ENCODE peak calls at places on chromosomes 11 and 22, in nine cellular contexts. S, R, V, E, K, U, O, A and N are unnamed samples.
A peak's percentile ranks its signal among the peaks of the same experiment; 100 is the strongest.

GRCh38 chr11:124605719-124606118 is 5.5 kb upstream of the PANX3 start:
- DNase-seq in V (no peak), S (no peak), R (no peak), U (no peak), K (no peak), A (no peak), E (no peak), O (no peak), N (peak; percentile 51)

GRCh38 chr11:110679323-110679980 is 32.8 kb downstream of the ARHGAP20 start:
- DNase-seq in O (no peak), S (no peak), R (no peak), K (no peak), U (no peak), E (no peak), A (no peak), V (no peak), N (no peak)

GRCh38 chr11:36228689-36229088 is 60.5 kb downstream of the COMMD9 start:
- DNase-seq in V (no peak), S (no peak), E (no peak), O (no peak), U (no peak), A (no peak), K (no peak), R (no peak), N (no peak)

GRCh38 chr22:50081426-50082196 is 3.6 kb downstream of the MLC1 start:
- DNase-seq in V (peak; percentile 65), K (no peak), S (no peak), A (no peak), U (no peak), R (no peak), E (no peak), O (no peak), N (no peak)

GRCh38 chr11:117002639-117003305 is 95.5 kb downstream of the SIK3 start:
- DNase-seq in R (no peak), U (no peak), A (no peak), V (no peak), S (no peak), K (no peak), O (no peak), E (peak; percentile 69), N (no peak)

GRCh38 chr11:64092761-64093136 is 57.0 kb downstream of the FLRT1 start:
- DNase-seq in K (no peak), S (no peak), E (no peak), V (no peak), A (no peak), U (no peak), O (no peak), R (no peak), N (no peak)

GRCh38 chr11:63944987-63945386 is 6.2 kb downstream of the NAA40 start:
- DNase-seq in V (no peak), E (peak; percentile 24), A (no peak), R (no peak), K (no peak), U (no peak), S (peak; percentile 45), O (no peak), N (no peak)

GRCh38 chr22:31134688-31135087 is 5.6 kb downstream of the PLA2G3 start:
- DNase-seq in E (no peak), S (no peak), U (no peak), A (no peak), V (no peak), K (no peak), R (no peak), O (no peak), N (no peak)

GRCh38 chr11:128519353-128519752 is 68.0 kb downstream of the ETS1 start:
- DNase-seq in R (no peak), U (no peak), V (no peak), S (no peak), K (no peak), E (no peak), A (no peak), O (no peak), N (no peak)

GRCh38 chr11:71188886-71189767 is 63.2 kb downstream of the SHANK2 start:
- DNase-seq in A (no peak), V (no peak), R (no peak), S (no peak), E (no peak), U (no peak), K (no peak), O (no peak), N (no peak)

GRCh38 chr11:6505577-6506240 is 8.6 kb downstream of the DNHD1 start:
- DNase-seq in E (no peak), U (no peak), V (no peak), S (peak; percentile 77), A (peak; percentile 47), K (no peak), R (peak; percentile 26), O (no peak), N (no peak)

GRCh38 chr11:134049303-134049702 is 19.6 kb upstream of the JAM3 start:
- DNase-seq in A (no peak), U (no peak), S (no peak), V (no peak), O (no peak), K (peak; percentile 14), R (no peak), E (no peak), N (no peak)

GRCh38 chr11:45102810-45103621 is 43.4 kb upstream of the PRDM11 start:
- DNase-seq in V (peak; percentile 75), S (peak; percentile 84), U (peak; percentile 70), A (peak; percentile 36), R (peak; percentile 22), E (peak; percentile 43), K (peak; percentile 54), O (peak; percentile 43), N (no peak)

GRCh38 chr11:10540546-10540914 is 457 bp downstream of the RNF141 start:
- DNase-seq in A (no peak), O (no peak), E (peak; percentile 74), V (no peak), K (peak; percentile 62), R (no peak), S (peak; percentile 17), U (no peak), N (no peak)

GRCh38 chr11:109426442-109426841 is 4.5 kb downstream of the C11orf87 start:
- DNase-seq in A (no peak), S (no peak), U (no peak), V (no peak), K (no peak), E (no peak), O (no peak), R (no peak), N (no peak)
- TF ChIP-seq CTCF in A (peak; percentile 33), S (peak; percentile 40), U (no peak), V (no peak), K (no peak), E (no peak), O (no peak), R (peak; percentile 41), N (peak; percentile 17)

DNA sequence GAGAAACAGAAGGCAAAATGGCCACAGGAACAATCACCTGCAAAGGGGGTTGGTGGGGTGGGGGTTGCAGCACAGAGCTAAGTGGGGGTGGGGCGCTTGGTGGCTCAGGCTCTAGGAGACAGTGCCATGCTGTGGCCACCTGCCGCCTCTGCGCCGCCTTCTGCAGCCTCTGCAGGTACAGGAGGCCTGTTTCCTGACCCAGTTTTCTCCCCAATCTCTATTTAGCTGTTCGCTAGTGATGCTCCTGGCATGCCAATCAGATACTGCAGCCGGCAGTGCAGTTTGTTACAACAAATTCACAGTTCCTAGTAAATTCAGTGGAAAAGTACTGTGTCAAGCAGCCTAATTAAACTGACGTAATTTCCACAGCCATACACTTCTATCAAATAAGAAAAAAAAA is 106.4 kb downstream of the SERGEF start:
- DNase-seq in O (no peak), R (no peak), S (no peak), V (peak; percentile 32), U (no peak), A (no peak), E (peak; percentile 18), K (no peak), N (no peak)
- TF ChIP-seq CTCF in O (no peak), R (peak; percentile 10), S (peak; percentile 8), V (no peak), U (no peak), A (no peak), E (no peak), K (no peak), N (no peak)

GRCh38 chr22:22999473-22999872 is 70.8 kb upstream of the GNAZ start:
- DNase-seq in K (no peak), S (no peak), A (no peak), R (no peak), O (no peak), E (no peak), V (no peak), U (no peak), N (no peak)

GRCh38 chr22:23000657-23001439 is 69.5 kb upstream of the GNAZ start:
- DNase-seq in A (no peak), S (no peak), O (no peak), R (no peak), K (no peak), V (no peak), E (no peak), U (no peak), N (no peak)

GRCh38 chr22:23002612-23003180 is 67.6 kb upstream of the GNAZ start:
- DNase-seq in U (no peak), K (no peak), A (no peak), E (no peak), R (no peak), O (no peak), S (no peak), V (no peak), N (no peak)

GRCh38 chr22:22997988-22998387 is 72.3 kb upstream of the GNAZ start:
- DNase-seq in O (no peak), R (no peak), V (no peak), S (no peak), E (no peak), A (no peak), K (no peak), U (no peak), N (no peak)

GRCh38 chr22:23001463-23001862 is 68.9 kb upstream of the GNAZ start:
- DNase-seq in E (no peak), U (no peak), O (no peak), R (no peak), V (no peak), K (no peak), S (no peak), A (no peak), N (no peak)
- TF ChIP-seq CTCF in E (no peak), U (no peak), O (no peak), R (no peak), V (no peak), K (no peak), S (no peak), A (no peak), N (no peak)

DNA sequence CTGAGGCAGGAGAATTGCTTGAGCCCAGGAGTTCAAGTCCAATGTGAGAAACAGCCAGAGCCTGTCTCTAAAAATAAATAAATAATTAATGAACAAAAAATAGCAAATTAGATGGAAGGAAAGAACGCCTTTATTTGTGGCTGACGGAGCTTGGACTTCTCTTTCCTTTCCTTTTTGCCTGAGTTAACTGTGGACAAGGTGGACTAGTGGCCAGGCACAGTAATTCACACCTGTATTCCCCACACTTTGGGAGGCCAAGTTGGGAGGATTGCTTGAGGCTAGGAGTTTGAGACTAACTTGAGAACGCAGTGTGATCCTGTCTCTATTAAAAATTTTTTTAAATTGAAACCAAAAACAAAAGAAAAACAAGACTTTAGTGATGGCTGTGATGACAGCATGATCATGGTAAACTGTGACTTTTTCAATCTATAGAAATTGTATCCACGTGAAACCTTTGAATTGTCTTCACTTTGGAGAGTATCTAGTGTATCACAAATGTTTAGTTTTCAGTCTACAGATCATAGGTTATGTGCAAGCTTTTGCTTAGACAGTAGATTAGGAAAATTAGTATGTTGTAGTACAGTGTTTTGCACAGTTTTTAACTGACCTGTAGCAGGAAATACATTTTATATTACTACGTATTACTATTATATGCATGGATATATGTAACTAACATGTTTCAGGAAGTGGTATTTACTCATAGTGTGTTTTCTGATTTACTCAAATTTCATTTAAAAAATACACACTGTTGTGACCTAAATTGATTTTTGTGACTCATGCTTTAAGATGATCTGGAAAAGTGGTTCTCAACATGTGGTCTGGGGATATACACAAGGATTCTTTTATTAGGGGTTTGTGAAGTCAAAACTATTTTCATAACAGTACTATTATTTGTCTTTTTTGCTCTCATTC is 42.1 kb downstream of the KDM2A start:
- DNase-seq in A (no peak), K (no peak), R (no peak), O (no peak), E (no peak), U (no peak), V (no peak), S (peak; percentile 13), N (no peak)
- TF ChIP-seq CTCF in A (no peak), K (no peak), R (no peak), O (no peak), E (no peak), U (no peak), V (no peak), S (no peak), N (no peak)